ENCODE peak calls at places on chromosomes 12 and 14, in four cellular contexts. B, F, I and C are unnamed samples.

GRCh38 chr12:12798480-12798879 is 13.0 kb downstream of the APOLD1 start:
- DNase-seq in F (no peak), I (no peak), B (no peak), C (no peak)

GRCh38 chr14:99604766-99605298 is 825 bp upstream of the CCDC85C start:
- DNase-seq in B (no peak), F (no peak), I (no peak), C (no peak)

GRCh38 chr12:105278043-105278697 is 42.2 kb upstream of the APPL2 start:
- DNase-seq in B (no peak), F (no peak), I (peak; percentile 50), C (no peak)

GRCh38 chr12:51635371-51635770 is 44.3 kb downstream of the SCN8A start:
- DNase-seq in I (no peak), F (no peak), B (no peak), C (no peak)

GRCh38 chr12:71045781-71046180 is 112.0 kb downstream of the TSPAN8 start:
- DNase-seq in F (no peak), I (no peak), B (no peak), C (no peak)

GRCh38 chr14:32022525-32022924 is 54.6 kb upstream of the ARHGAP5 start:
- DNase-seq in F (no peak), I (no peak), B (no peak), C (no peak)

GRCh38 chr12:108640802-108641445 is 7.2 kb upstream of the SELPLG start:
- DNase-seq in B (no peak), F (no peak), I (no peak), C (no peak)

GRCh38 chr12:63814146-63814774 is 30.2 kb upstream of the SRGAP1 start:
- DNase-seq in B (no peak), I (no peak), F (no peak), C (no peak)

GRCh38 chr12:12985817-12986408 is 14.2 kb downstream of the HEBP1 start:
- DNase-seq in I (peak; percentile 11), B (peak; percentile 70), F (no peak), C (peak; percentile 89)

GRCh38 chr12:119274636-119275065 is 59.9 kb upstream of the CCDC60 start:
- DNase-seq in B (peak; percentile 52), F (no peak), I (no peak), C (no peak)

GRCh38 chr12:131249291-131250027 is 295.8 kb downstream of the ADGRD1 start:
- DNase-seq in I (no peak), B (no peak), F (no peak), C (no peak)

GRCh38 chr14:100278702-100279101 is 27.5 kb downstream of the SLC25A29 start:
- DNase-seq in B (no peak), I (peak; percentile 40), F (no peak), C (no peak)

GRCh38 chr14:93375673-93376156 is 28.7 kb downstream of the COX8C start:
- DNase-seq in B (no peak), F (peak; percentile 86), I (no peak), C (no peak)

GRCh38 chr12:42468853-42469252 is 120.7 kb downstream of the PRICKLE1 start:
- DNase-seq in I (no peak), F (no peak), B (no peak), C (no peak)

GRCh38 chr12:76018111-76018510 is 13.5 kb downstream of the PHLDA1 start:
- DNase-seq in I (peak; percentile 61), F (no peak), B (no peak), C (no peak)

GRCh38 chr12:107794451-107794850 is 19.9 kb downstream of the ASCL4 start:
- DNase-seq in F (no peak), I (peak; percentile 71), B (no peak), C (no peak)

GRCh38 chr14:64089920-64090319 is 204.3 kb downstream of the ESR2 start:
- DNase-seq in B (no peak), F (no peak), I (no peak), C (peak; percentile 58)

GRCh38 chr14:65153101-65153500 is 50.8 kb upstream of the MAX start:
- DNase-seq in B (no peak), F (no peak), I (no peak), C (no peak)

GRCh38 chr14:23648764-23649460 is 12.7 kb downstream of the DHRS2 start:
- DNase-seq in F (no peak), I (no peak), B (no peak), C (no peak)

GRCh38 chr12:108649668-108650067 is 16.0 kb upstream of the SELPLG start:
- DNase-seq in B (no peak), I (no peak), F (no peak), C (no peak)

GRCh38 chr12:47965581-47965980 is 2.2 kb downstream of the TMEM106C start:
- DNase-seq in I (no peak), F (no peak), B (no peak), C (no peak)

GRCh38 chr14:92973265-92973797 is 50.4 kb downstream of the CHGA start:
- DNase-seq in B (peak; percentile 100), I (peak; percentile 23), F (no peak), C (peak; percentile 38)

GRCh38 chr12:12720637-12721250 is 3.6 kb downstream of the CDKN1B start:
- DNase-seq in F (no peak), I (no peak), B (no peak), C (no peak)

GRCh38 chr12:8035440-8036010 is 3.0 kb downstream of the FOXJ2 start:
- DNase-seq in F (no peak), B (no peak), I (no peak), C (no peak)

GRCh38 chr14:20757963-20758362 is 10.2 kb upstream of the EDDM3B start:
- DNase-seq in B (peak; percentile 63), I (no peak), F (no peak), C (no peak)

GRCh38 chr12:85835810-85836715 is at the start of gene RASSF9:
- DNase-seq in I (peak; percentile 10), B (no peak), F (no peak), C (no peak)

GRCh38 chr12:5898874-5899273 is 46.2 kb downstream of the ANO2 start:
- DNase-seq in I (no peak), B (no peak), F (no peak), C (no peak)

GRCh38 chr12:92342574-92342973 is 196.9 kb upstream of the BTG1 start:
- DNase-seq in I (no peak), B (no peak), F (no peak), C (no peak)
- TF ChIP-seq SUZ12 in I (no peak), B (no peak), F (no peak), C (no peak)

GRCh38 chr12:110073049-110073831 is 24.9 kb upstream of the C12orf76 start:
- DNase-seq in B (peak; percentile 48), F (no peak), I (no peak), C (no peak)
- H3K9ac ChIP-seq in B (no peak overlapping the region), F (peak overlapping the region; percentile 30), I (peak overlapping the region; percentile 4), C (no peak overlapping the region)

GRCh38 chr12:29578070-29578469 is 80.6 kb upstream of the OVCH1 start:
- DNase-seq in B (no peak), F (no peak), I (no peak), C (no peak)

GRCh38 chr12:29581641-29582040 is 84.2 kb upstream of the OVCH1 start:
- DNase-seq in F (no peak), I (no peak), B (no peak), C (no peak)

GRCh38 chr12:29580971-29581370 is 83.5 kb upstream of the OVCH1 start:
- DNase-seq in F (no peak), B (no peak), I (no peak), C (no peak)

GRCh38 chr12:29582156-29582555 is 84.7 kb upstream of the OVCH1 start:
- DNase-seq in F (no peak), B (no peak), I (no peak), C (no peak)

DNA sequence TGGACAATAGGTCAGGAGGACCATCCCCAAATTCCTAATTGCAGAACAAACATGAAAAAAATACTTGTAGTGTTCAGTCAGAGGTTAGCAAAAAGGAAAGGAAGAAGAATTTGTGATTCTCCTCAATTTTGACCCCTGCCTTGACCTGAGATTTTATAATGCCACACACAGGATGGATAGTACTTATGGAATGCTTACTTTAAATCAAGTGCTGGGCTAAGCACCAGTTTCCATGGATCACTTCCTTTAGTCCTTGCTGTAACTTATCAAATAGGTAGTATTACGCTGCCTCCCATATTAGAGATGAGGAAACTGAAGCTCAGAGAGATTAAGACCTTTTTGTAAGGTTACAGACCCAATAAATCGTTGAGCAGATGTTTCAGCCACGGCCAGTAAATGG is 81.2 kb upstream of the OVCH1 start:
- DNase-seq in F (no peak), B (no peak), I (no peak), C (no peak)
- H3K4me1 ChIP-seq in F (no peaks in the 10 kb centered on the region), B (no peaks in the 10 kb centered on the region), I (no peaks in the 10 kb centered on the region), C (peaks cover 2% of the 10 kb centered on the region)

GRCh38 chr14:53979747-53980642 is 23.4 kb upstream of the BMP4 start:
- DNase-seq in F (no peak), B (no peak), I (peak; percentile 97), C (no peak)
- TF ChIP-seq SUZ12 in F (no peak), B (no peak), I (no peak), C (no peak)

DNA sequence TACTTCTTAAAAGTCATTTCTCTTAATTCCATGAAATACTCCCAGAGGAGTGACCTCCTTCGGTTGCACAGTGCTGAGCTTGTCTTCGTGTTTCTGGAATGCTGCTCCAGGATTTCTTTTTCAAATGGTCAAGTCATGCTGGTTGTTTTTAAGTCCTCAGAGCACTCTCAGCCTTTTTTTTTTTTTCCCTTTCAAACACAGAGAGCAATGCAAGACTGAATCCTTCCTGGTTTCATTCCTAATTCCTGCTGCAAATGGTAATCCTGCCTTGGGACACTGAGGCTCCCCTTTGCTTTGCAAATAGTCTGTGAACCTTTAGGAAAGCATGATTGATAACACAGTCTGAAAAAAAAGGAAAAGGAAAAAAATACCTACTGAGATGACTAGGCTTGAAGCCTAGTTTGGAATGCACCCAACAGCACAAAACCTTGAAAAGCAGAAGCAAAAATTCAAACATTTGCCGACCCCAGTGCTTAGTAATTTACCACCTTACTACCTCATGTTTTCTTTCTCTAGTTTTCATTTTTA is 233.1 kb upstream of the DAAM1 start:
- DNase-seq in B (no peak), I (no peak), F (peak; percentile 55), C (peak; percentile 51)
- H3K9ac ChIP-seq in B (no peak overlapping the region), I (no peak overlapping the region), F (peak overlapping the region; percentile 46), C (no peak overlapping the region)